ENCODE peak calls at places on chromosome X, in four cellular contexts. L is PC-3, O is neural progenitor cell, C is GM23248. E is an unnamed sample.
A peak's percentile ranks its signal among the peaks of the same experiment; 100 is the strongest.

GRCh38 chrX:40867352-40867751 is 132.0 kb upstream of the MED14 start:
- DNase-seq in L (peak; percentile 70), O (no peak), C (peak; percentile 37), E (peak; percentile 54)

GRCh38 chrX:19625612-19626011 is 110.3 kb upstream of the MAP3K15 start:
- DNase-seq in L (peak; percentile 81), O (no peak), C (peak; percentile 50), E (no peak)

GRCh38 chrX:72269671-72270251 is 7.3 kb downstream of the RPS4X start:
- DNase-seq in L (peak; percentile 61), O (no peak), C (peak; percentile 59), E (no peak)

GRCh38 chrX:323721-324628 is 5.4 kb upstream of the GTPBP6 start:
- DNase-seq in L (peak; percentile 34), O (peak; percentile 83), C (peak; percentile 61), E (peak; percentile 88)

GRCh38 chrX:14922437-14922836 is 49.2 kb downstream of the MOSPD2 start:
- DNase-seq in L (peak; percentile 64), O (no peak), C (peak; percentile 88), E (peak; percentile 28)

GRCh38 chrX:20500171-20500865 is 233.6 kb upstream of the RPS6KA3 start:
- DNase-seq in L (no peak), O (no peak), C (no peak), E (no peak)

GRCh38 chrX:149993989-149994388 is 55.7 kb upstream of the EOLA2 start:
- DNase-seq in L (no peak), O (no peak), C (no peak), E (no peak)

GRCh38 chrX:17859609-17860178 is 1.4 kb downstream of the RAI2 start:
- DNase-seq in L (no peak), O (peak; percentile 16), C (no peak), E (peak; percentile 17)

GRCh38 chrX:68443155-68443868 is 10.0 kb upstream of the OPHN1 start:
- DNase-seq in L (peak; percentile 71), O (no peak), C (peak; percentile 32), E (no peak)

GRCh38 chrX:18649498-18649951 is 22.4 kb downstream of the RS1 start:
- DNase-seq in L (no peak), O (peak; percentile 55), C (no peak), E (peak; percentile 17)

GRCh38 chrX:91434351-91435168 is at the start of gene PABPC5:
- DNase-seq in L (peak; percentile 63), O (peak; percentile 88), C (peak; percentile 92), E (peak; percentile 89)

GRCh38 chrX:50769389-50770063 is 44.5 kb downstream of the SHROOM4 start:
- DNase-seq in L (no peak), O (no peak), C (no peak), E (no peak)

GRCh38 chrX:2484232-2484631 is 16.5 kb downstream of the DHRSX start:
- DNase-seq in L (no peak), O (no peak), C (peak; percentile 47), E (no peak)

GRCh38 chrX:9326369-9326768 is 138.5 kb upstream of the TBL1X start:
- DNase-seq in L (no peak), O (no peak), C (no peak), E (no peak)

GRCh38 chrX:153372949-153373348 is 28.2 kb downstream of the PNMA6E start:
- DNase-seq in L (no peak), O (no peak), C (no peak), E (no peak)

GRCh38 chrX:136660896-136661295 is 12.9 kb downstream of the CD40LG start:
- DNase-seq in L (no peak), O (no peak), C (no peak), E (no peak)
- H3K9me3 ChIP-seq in L (no peaks in the 10 kb centered on the region), O (peaks cover 9% of the 10 kb centered on the region), C (no peaks in the 10 kb centered on the region), E (no peaks in the 10 kb centered on the region)

GRCh38 chrX:133214316-133214715 is 3.8 kb downstream of the TFDP3 start:
- DNase-seq in L (no peak), O (no peak), C (peak; percentile 40), E (no peak)

GRCh38 chrX:133218329-133218728 is at the start of gene TFDP3:
- DNase-seq in L (no peak), O (no peak), C (no peak), E (no peak)

GRCh38 chrX:133215017-133215416 is 3.1 kb downstream of the TFDP3 start:
- DNase-seq in L (no peak), O (no peak), C (no peak), E (no peak)

GRCh38 chrX:133215747-133216146 is 2.4 kb downstream of the TFDP3 start:
- DNase-seq in L (peak; percentile 53), O (peak; percentile 38), C (peak; percentile 31), E (peak; percentile 48)
- TF ChIP-seq EZH2phosphoT487 in L (no peak), O (no peak), C (no peak), E (no peak)

DNA sequence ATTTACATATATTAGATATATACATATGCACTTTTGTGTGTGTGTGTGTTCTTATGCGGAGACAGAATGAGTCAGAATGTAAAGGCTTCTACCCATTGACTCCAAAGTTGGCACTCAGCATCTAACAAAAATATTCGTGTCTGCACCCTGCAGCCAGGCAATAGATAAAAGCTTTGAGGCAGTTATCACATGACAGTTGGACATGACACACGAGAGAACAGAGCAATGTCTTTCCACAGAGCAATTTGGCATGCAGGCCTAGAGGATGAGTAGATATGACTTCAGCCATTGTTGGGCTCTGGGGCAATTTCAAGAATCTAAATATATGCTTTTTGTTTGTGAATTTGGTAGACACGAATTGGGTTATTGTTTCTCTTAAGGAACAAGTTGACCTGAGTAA is 391.2 kb downstream of the SLITRK2 start:
- DNase-seq in L (no peak), O (no peak), C (no peak), E (no peak)
- H3K9me3 ChIP-seq in L (no peaks in the 10 kb centered on the region), O (no peaks in the 10 kb centered on the region), C (no peaks in the 10 kb centered on the region), E (no peaks in the 10 kb centered on the region)

DNA sequence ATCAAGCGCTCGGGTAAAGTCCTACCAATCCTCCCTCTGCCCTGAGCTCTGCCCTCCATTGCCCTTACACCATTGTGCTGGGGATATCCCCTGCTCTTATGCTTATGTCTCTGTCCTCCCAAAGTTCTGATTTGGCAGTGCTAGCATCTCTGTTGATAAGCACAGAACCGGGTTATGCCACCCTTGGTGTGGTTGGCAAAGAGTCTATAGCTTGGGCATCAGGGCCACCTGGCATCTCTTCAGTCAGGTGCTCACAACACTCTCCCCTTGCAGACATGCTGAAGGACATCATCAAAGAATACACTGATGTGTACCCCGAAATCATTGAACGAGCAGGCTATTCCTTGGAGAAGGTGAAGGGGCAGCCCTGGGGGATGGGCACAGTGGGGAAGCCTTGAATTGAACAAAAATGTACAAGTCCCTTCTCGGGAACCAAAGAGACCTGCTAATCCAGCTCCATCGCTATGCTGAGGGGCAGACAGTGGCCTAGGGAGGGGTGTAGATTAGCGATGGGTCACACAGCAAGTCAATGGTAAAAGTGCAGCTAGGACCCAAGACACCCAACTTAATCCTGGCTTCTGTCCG is 3.8 kb downstream of the MAGED2 start:
- DNase-seq in L (no peak), O (no peak), C (no peak), E (no peak)
- TF ChIP-seq EZH2phosphoT487 in L (no peak), O (no peak), C (no peak), E (no peak)

DNA sequence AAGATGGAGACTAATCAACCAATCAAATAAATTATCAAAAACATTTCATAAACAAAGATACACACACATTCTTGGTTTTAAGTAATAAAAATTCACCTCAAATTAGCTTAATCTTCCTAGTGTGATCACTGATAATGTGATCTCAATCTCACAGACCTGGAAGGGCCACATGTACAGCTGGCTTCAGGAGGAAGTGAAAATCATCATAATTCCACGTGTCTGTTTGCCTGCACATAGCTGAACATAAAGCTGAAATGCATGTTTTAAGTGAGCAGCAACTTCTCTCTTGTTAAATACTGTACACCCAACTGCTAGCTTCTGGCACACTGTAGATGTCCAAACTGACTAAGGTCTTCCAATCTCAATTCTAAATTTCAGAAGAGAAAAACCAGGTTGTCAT is 53.8 kb downstream of the ARHGAP6 start:
- DNase-seq in L (no peak), O (no peak), C (no peak), E (no peak)
- H3K9me3 ChIP-seq in L (no peaks in the 10 kb centered on the region), O (no peaks in the 10 kb centered on the region), C (no peaks in the 10 kb centered on the region), E (no peaks in the 10 kb centered on the region)

DNA sequence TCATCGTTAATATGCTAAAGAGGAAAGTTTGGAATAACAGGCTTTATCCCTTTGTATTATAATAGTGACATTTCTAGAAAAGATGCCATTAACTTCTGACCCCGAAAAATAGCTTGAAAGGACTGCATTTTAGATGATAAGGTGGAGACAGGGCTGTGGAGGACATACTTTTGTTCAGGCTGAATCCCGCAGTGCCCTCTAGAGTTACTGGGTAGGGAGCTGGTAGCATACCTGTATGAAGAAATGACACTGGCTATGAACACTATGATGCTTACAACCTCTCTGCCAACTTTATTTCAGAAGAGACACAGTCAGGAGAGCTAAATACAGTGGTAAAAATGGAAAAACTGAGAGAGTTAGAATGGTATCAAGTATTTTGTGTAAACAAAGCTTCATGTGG is 8.1 kb downstream of the IL1RAPL1 start:
- DNase-seq in L (no peak), O (no peak), C (no peak), E (no peak)
- TF ChIP-seq EZH2phosphoT487 in L (no peak), O (no peak), C (no peak), E (no peak)

DNA sequence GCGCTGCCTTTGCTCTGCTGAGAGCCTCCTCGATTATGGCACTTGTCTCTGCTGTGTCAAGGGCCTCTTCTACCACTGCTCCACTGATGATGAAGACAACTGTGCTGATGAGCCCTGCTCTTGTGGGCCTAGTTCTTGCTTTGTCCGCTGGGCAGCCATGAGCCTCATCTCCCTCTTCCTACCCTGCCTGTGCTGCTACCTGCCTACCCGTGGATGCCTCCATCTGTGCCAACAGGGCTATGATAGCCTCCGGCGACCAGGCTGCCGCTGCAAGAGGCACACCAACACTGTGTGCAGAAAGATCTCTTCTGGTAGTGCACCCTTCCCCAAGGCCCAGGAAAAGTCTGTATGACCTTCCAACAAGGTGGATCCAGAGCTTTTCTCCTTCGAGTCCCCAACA is 106.8 kb upstream of the VAMP7 start:
- DNase-seq in L (no peak), O (no peak), C (no peak), E (no peak)
- H3K9me3 ChIP-seq in L (no peaks in the 10 kb centered on the region), O (peaks cover 8% of the 10 kb centered on the region), C (no peaks in the 10 kb centered on the region), E (no peaks in the 10 kb centered on the region)

E was measured in hepatocyte.